ENCODE peak calls at places on chromosomes 12 and 14, in six cellular contexts. L, S, W, X, Q and C are unnamed samples.

GRCh38 chr14:65618996-65619395 is 206.5 kb downstream of the FUT8 start:
- DNase-seq in L (no peak), W (no peak), X (no peak), S (no peak), Q (no peak), C (no peak)

GRCh38 chr14:76330411-76331327 is 45.3 kb upstream of the ESRRB start:
- DNase-seq in X (no peak), L (no peak), W (no peak), Q (no peak), S (no peak), C (no peak)

GRCh38 chr12:49667319-49668090 is 39.7 kb downstream of the FMNL3 start:
- DNase-seq in S (no peak), L (no peak), W (no peak), Q (no peak), X (no peak), C (no peak)

GRCh38 chr14:80523518-80524117 is 312.3 kb upstream of the DIO2 start:
- DNase-seq in X (no peak), W (no peak), L (no peak), Q (no peak), S (no peak), C (no peak)

GRCh38 chr14:99626041-99626648 is 18.8 kb upstream of the HHIPL1 start:
- DNase-seq in S (no peak), W (no peak), Q (no peak), X (no peak), L (no peak), C (no peak)

GRCh38 chr14:64212666-64213065 is 81.5 kb downstream of the ESR2 start:
- DNase-seq in L (no peak), S (no peak), X (no peak), W (no peak), Q (no peak), C (no peak)

GRCh38 chr12:96246926-96247566 is 52.9 kb downstream of the ELK3 start:
- DNase-seq in W (no peak), Q (no peak), X (no peak), L (peak; percentile 76), S (no peak), C (no peak)

GRCh38 chr14:92670967-92671366 is 77.5 kb downstream of the LGMN start:
- DNase-seq in W (no peak), X (peak; percentile 15), S (no peak), Q (no peak), L (no peak), C (no peak)

GRCh38 chr12:52139579-52140062 is 52.2 kb downstream of the KRT80 start:
- DNase-seq in Q (peak; percentile 70), L (no peak), W (no peak), X (peak; percentile 51), S (no peak), C (no peak)

GRCh38 chr12:127519766-127520165 is 747.2 kb upstream of the TMEM132C start:
- DNase-seq in L (no peak), Q (no peak), W (no peak), S (no peak), X (no peak), C (no peak)

GRCh38 chr12:132356686-132357622 is 27.6 kb upstream of the GALNT9 start:
- DNase-seq in X (peak; percentile 66), S (no peak), L (no peak), Q (no peak), W (peak; percentile 53), C (peak; percentile 99)

GRCh38 chr12:75660107-75660530 is 148.7 kb upstream of the KRR1 start:
- DNase-seq in X (no peak), Q (no peak), L (no peak), W (no peak), S (no peak), C (no peak)

GRCh38 chr12:132449565-132450390 is 40.2 kb upstream of the FBRSL1 start:
- DNase-seq in X (no peak), Q (no peak), S (no peak), W (no peak), L (no peak), C (no peak)

GRCh38 chr12:20696181-20696580 is 1.0 kb downstream of the SLCO1C1 start:
- DNase-seq in W (peak; percentile 13), S (no peak), Q (no peak), L (no peak), X (peak; percentile 38), C (no peak)

GRCh38 chr14:48274826-48275225 is 599.4 kb upstream of the MDGA2 start:
- DNase-seq in L (no peak), S (no peak), W (no peak), Q (no peak), X (no peak), C (no peak)

GRCh38 chr12:124626841-124627502 is 59.6 kb upstream of the NCOR2 start:
- DNase-seq in S (no peak), L (no peak), Q (peak; percentile 55), W (peak; percentile 78), X (peak; percentile 86), C (no peak)

GRCh38 chr12:56315256-56315625 is 547 bp downstream of the CNPY2 start:
- DNase-seq in W (no peak), S (peak; percentile 60), X (no peak), Q (no peak), L (no peak), C (no peak)

GRCh38 chr14:77950371-77950770 is 150.5 kb downstream of the ADCK1 start:
- DNase-seq in X (no peak), Q (no peak), S (no peak), L (no peak), W (no peak), C (no peak)

GRCh38 chr14:81301371-81301770 is 80.6 kb upstream of the GTF2A1 start:
- DNase-seq in S (no peak), W (no peak), X (no peak), Q (no peak), L (no peak), C (no peak)

GRCh38 chr12:83092101-83092500 is 405.4 kb downstream of the TMTC2 start:
- DNase-seq in S (no peak), Q (no peak), W (no peak), L (no peak), X (no peak), C (no peak)

GRCh38 chr12:95216704-95217376 is 427 bp downstream of the FGD6 start:
- DNase-seq in Q (no peak), X (no peak), L (no peak), W (no peak), S (peak; percentile 83), C (no peak)

GRCh38 chr12:32302218-32302826 is 97.0 kb upstream of the FGD4 start:
- DNase-seq in X (no peak), W (no peak), Q (no peak), S (no peak), L (no peak), C (peak; percentile 11)

GRCh38 chr14:58501214-58501816 is 73.8 kb downstream of the KIAA0586 start:
- DNase-seq in W (no peak), L (no peak), Q (no peak), S (no peak), X (no peak), C (peak; percentile 0)

GRCh38 chr12:68901145-68901544 is 31.8 kb downstream of the CPM start:
- DNase-seq in X (no peak), Q (no peak), L (no peak), S (no peak), W (no peak), C (no peak)

GRCh38 chr12:32395031-32395430 is 4.3 kb upstream of the FGD4 start:
- DNase-seq in X (no peak), S (no peak), W (no peak), Q (no peak), L (no peak), C (no peak)

GRCh38 chr14:75427482-75428229 is at the start of gene JDP2:
- DNase-seq in L (peak; percentile 98), W (peak; percentile 90), S (peak; percentile 97), X (peak; percentile 98), Q (peak; percentile 92), C (peak; percentile 50)

GRCh38 chr14:81436296-81437138 is 36.4 kb upstream of the STON2 start:
- DNase-seq in L (peak; percentile 94), W (peak; percentile 65), X (peak; percentile 88), S (peak; percentile 84), Q (peak; percentile 83), C (no peak)

GRCh38 chr12:47773062-47773857 is at the start of gene SLC48A1:
- DNase-seq in X (peak; percentile 91), Q (peak; percentile 83), W (peak; percentile 75), L (peak; percentile 94), S (no peak), C (peak; percentile 84)

GRCh38 chr12:76299536-76300296 is 48.5 kb downstream of the BBS10 start:
- DNase-seq in W (no peak), X (no peak), L (no peak), S (no peak), Q (no peak), C (no peak)

GRCh38 chr12:110549716-110550115 is 33.4 kb downstream of the PPTC7 start:
- DNase-seq in W (no peak), X (no peak), S (no peak), Q (no peak), L (peak; percentile 5), C (no peak)
- TF ChIP-seq POLR2A in W (no peak), X (no peak), S (no peak), Q (no peak), L (no peak), C (no peak)

DNA sequence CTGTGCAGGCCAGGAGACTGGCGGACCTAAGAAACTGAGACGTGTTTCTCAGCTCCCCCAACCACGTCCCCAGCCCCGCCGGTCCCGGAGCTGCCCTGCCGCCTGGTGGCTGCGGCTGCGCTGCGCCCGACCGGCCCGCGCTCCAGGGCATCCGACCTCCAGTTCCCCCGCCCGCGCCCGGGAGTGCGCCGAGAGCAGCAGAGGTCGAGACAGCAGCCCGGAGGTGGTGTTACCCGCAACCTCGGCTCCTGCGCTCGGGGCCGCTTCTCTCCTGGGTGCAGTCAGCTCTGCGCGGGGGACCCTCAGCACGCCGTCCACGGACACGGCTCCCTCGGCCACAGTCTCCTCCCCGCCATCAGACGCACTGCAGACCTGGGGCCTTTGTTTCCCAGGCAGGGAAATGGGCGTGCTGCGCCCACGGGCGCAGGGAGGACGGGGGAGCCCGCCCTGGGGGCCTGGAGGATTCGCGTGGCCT is 21.6 kb upstream of the GPR132 start:
- DNase-seq in X (peak; percentile 94), L (peak; percentile 93), W (peak; percentile 78), S (peak; percentile 87), Q (peak; percentile 78), C (peak; percentile 78)
- TF ChIP-seq POLR2A in X (no peak), L (no peak), W (no peak), S (no peak), Q (no peak), C (peak; percentile 7)

DNA sequence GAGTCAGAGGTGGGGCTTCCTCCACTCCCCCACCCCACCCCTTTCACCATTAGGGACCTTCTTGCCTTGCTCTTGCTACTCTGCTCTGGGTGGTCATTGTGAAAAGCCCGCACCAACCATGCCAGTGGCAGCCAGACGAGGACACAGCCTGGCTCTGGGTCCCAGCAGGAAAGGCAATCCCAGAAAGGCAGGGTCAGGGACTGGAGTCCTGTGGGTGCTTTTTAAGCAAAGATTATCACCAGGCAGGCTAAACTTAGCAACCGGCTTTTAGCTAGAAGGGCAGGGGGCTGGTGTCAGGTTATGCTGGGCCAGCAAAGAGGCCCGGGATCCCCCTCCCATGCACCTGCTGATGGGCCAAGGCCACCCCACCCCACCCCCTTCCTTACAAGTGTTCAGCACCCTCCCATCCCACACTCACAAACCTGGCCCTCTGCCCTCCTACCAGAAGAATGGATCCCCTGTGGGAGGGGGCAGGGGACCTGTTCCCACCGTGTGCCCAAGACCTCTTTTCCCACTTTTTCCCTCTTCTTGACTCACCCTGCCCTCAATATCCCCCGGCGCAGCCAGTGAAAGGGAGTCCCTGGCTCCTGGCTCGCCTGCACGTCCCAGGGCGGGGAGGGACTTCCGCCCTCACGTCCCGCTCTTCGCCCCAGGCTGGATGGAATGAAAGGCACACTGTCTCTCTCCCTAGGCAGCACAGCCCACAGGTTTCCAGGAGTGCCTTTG is 1.2 kb upstream of the GAPDH start:
- DNase-seq in Q (peak; percentile 65), S (no peak), X (peak; percentile 86), L (peak; percentile 85), W (peak; percentile 77), C (no peak)
- TF ChIP-seq POLR2A in Q (no peak), S (no peak), X (no peak), L (no peak), W (no peak), C (peak; percentile 38)

GRCh38 chr14:70821916-70822705 is 12.8 kb upstream of the MAP3K9 start:
- DNase-seq in L (peak; percentile 90), X (peak; percentile 80), W (peak; percentile 64), Q (peak; percentile 56), S (no peak), C (peak; percentile 40)
- TF ChIP-seq POLR2A in L (no peak), X (no peak), W (peak; percentile 17), Q (no peak), S (no peak), C (no peak)